ENCODE peak calls at places on chromosomes 6 and 20, in six cellular contexts. N is fibroblast of lung, V is fibroblast of pulmonary artery, S is ovary, X is mammary epithelial cell, W is keratinocyte. I is an unnamed sample.

GRCh38 chr6:158852312-158853071 is 33.3 kb upstream of the EZR start:
- DNase-seq in N (no peak), V (no peak), S (no peak), X (peak), W (peak), I (no peak)

GRCh38 chr6:33610779-33611421 is 10.2 kb upstream of the ITPR3 start:
- DNase-seq in N (no peak), V (peak), S (no peak), X (peak), W (no peak), I (no peak)

GRCh38 chr6:33426590-33427563 is 7.0 kb downstream of the SYNGAP1 start:
- DNase-seq in N (no peak), V (no peak), S (peak), X (no peak), W (no peak), I (no peak)

GRCh38 chr20:11569163-11569562 is 348.5 kb upstream of the BTBD3 start:
- DNase-seq in N (no peak), V (no peak), S (no peak), X (no peak), W (no peak), I (no peak)

GRCh38 chr6:31110825-31111582 is 1.4 kb downstream of the C6orf15 start:
- DNase-seq in N (no peak), V (no peak), S (no peak), X (no peak), W (no peak), I (no peak)

GRCh38 chr6:12957321-12958051 is 240.9 kb downstream of the PHACTR1 start:
- DNase-seq in N (peak), V (peak), S (peak), X (peak), W (no peak), I (no peak)

GRCh38 chr6:10154251-10154650 is 260.6 kb downstream of the TFAP2A start:
- DNase-seq in N (no peak), V (no peak), S (no peak), X (no peak), W (no peak), I (no peak)

GRCh38 chr20:38835792-38836191 is 30.3 kb downstream of the PPP1R16B start:
- DNase-seq in N (no peak), V (no peak), S (no peak), X (no peak), W (no peak), I (no peak)

GRCh38 chr6:150142304-150142656 is 564 bp upstream of the PPP1R14C start:
- DNase-seq in N (peak), V (peak), S (no peak), X (peak), W (no peak), I (no peak)

GRCh38 chr6:107539849-107540464 is 50.0 kb downstream of the SOBP start:
- DNase-seq in N (no peak), V (no peak), S (no peak), X (no peak), W (no peak), I (no peak)

GRCh38 chr20:41134362-41135186 is 2.8 kb upstream of the PLCG1 start:
- DNase-seq in N (no peak), V (no peak), S (no peak), X (no peak), W (no peak), I (no peak)

GRCh38 chr20:13006825-13007224 is 1.9 kb upstream of the SPTLC3 start:
- DNase-seq in N (peak), V (peak), S (no peak), X (peak), W (no peak), I (no peak)

GRCh38 chr6:100452998-100453397 is 11.7 kb downstream of the SIM1 start:
- DNase-seq in N (no peak), V (no peak), S (no peak), X (no peak), W (no peak), I (no peak)

GRCh38 chr20:64210661-64211369 is 44.7 kb upstream of the PCMTD2 start:
- DNase-seq in N (no peak), V (no peak), S (no peak), X (no peak), W (no peak), I (no peak)

GRCh38 chr20:34566978-34567884 is 8.7 kb downstream of the MAP1LC3A start:
- DNase-seq in N (no peak), V (no peak), S (no peak), X (no peak), W (no peak), I (no peak)

GRCh38 chr6:13445005-13445743 is 42.2 kb downstream of the GFOD1 start:
- DNase-seq in N (peak), V (peak), S (peak), X (peak), W (peak), I (no peak)

GRCh38 chr6:107488174-107488874 is 1.6 kb upstream of the SOBP start:
- DNase-seq in N (no peak), V (no peak), S (peak), X (no peak), W (no peak), I (no peak)

GRCh38 chr6:15926256-15926655 is 202.6 kb upstream of the MYLIP start:
- DNase-seq in N (no peak), V (no peak), S (no peak), X (no peak), W (no peak), I (no peak)

GRCh38 chr20:32606107-32606506 is 21.0 kb upstream of the NOL4L start:
- DNase-seq in N (no peak), V (no peak), S (no peak), X (no peak), W (no peak), I (no peak)

GRCh38 chr6:92756912-92757311 is 662.4 kb downstream of the EPHA7 start:
- DNase-seq in N (peak), V (peak), S (no peak), X (peak), W (no peak), I (no peak)

GRCh38 chr6:24933868-24934401 is 1.8 kb downstream of the RIPOR2 start:
- DNase-seq in N (no peak), V (peak), S (no peak), X (no peak), W (no peak), I (no peak)

GRCh38 chr6:157834549-157834948 is 11.5 kb downstream of the SNX9 start:
- DNase-seq in N (no peak), V (no peak), S (no peak), X (no peak), W (no peak), I (no peak)

GRCh38 chr6:9848094-9848493 is 566.8 kb downstream of the TFAP2A start:
- DNase-seq in N (no peak), V (no peak), S (no peak), X (peak), W (no peak), I (no peak)

GRCh38 chr20:32828029-32828666 is 8.4 kb downstream of the MAPRE1 start:
- DNase-seq in N (peak), V (no peak), S (no peak), X (no peak), W (no peak), I (no peak)

GRCh38 chr6:1609662-1610496 is at the start of gene FOXC1:
- DNase-seq in N (peak), V (peak), S (peak), X (peak), W (peak), I (peak)

GRCh38 chr6:107743311-107743710 is 80.8 kb downstream of the SCML4 start:
- DNase-seq in N (no peak), V (no peak), S (no peak), X (no peak), W (no peak), I (no peak)

GRCh38 chr6:138480279-138480949 is 18.9 kb downstream of the NHSL1 start:
- DNase-seq in N (no peak), V (no peak), S (no peak), X (no peak), W (no peak), I (no peak)

GRCh38 chr6:138483911-138484731 is 15.2 kb downstream of the NHSL1 start:
- DNase-seq in N (no peak), V (no peak), S (no peak), X (no peak), W (no peak), I (no peak)

GRCh38 chr6:138485586-138486248 is 13.6 kb downstream of the NHSL1 start:
- DNase-seq in N (no peak), V (no peak), S (no peak), X (no peak), W (no peak), I (no peak)

GRCh38 chr6:138485005-138485545 is 14.2 kb downstream of the NHSL1 start:
- DNase-seq in N (peak), V (peak), S (no peak), X (no peak), W (no peak), I (no peak)

DNA sequence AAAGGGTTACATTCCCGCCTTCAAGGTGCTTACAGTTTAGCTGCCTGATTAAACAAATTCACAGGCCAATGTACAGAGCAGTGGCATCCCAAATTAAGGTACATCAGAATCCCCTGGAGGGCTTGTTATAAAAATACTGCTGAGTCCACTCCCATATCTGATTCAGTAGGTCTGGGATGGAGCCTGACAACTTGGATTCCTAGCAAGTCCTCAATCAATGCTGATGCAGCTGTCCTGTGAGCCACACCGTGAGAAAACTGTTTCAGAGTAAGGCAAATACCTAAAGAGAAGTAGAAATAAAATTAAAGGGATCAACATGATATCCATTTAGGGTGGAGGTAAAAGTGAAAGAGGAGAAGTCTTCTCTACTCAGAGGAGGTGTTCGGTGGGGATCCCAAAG is 16.5 kb downstream of the NHSL1 start:
- DNase-seq in N (no peak), V (no peak), S (no peak), X (no peak), W (no peak), I (no peak)
- TF ChIP-seq CTCF in N (no peak), V (no peak), S (no peak), X (no peak), W (no peak), I (no peak)

DNA sequence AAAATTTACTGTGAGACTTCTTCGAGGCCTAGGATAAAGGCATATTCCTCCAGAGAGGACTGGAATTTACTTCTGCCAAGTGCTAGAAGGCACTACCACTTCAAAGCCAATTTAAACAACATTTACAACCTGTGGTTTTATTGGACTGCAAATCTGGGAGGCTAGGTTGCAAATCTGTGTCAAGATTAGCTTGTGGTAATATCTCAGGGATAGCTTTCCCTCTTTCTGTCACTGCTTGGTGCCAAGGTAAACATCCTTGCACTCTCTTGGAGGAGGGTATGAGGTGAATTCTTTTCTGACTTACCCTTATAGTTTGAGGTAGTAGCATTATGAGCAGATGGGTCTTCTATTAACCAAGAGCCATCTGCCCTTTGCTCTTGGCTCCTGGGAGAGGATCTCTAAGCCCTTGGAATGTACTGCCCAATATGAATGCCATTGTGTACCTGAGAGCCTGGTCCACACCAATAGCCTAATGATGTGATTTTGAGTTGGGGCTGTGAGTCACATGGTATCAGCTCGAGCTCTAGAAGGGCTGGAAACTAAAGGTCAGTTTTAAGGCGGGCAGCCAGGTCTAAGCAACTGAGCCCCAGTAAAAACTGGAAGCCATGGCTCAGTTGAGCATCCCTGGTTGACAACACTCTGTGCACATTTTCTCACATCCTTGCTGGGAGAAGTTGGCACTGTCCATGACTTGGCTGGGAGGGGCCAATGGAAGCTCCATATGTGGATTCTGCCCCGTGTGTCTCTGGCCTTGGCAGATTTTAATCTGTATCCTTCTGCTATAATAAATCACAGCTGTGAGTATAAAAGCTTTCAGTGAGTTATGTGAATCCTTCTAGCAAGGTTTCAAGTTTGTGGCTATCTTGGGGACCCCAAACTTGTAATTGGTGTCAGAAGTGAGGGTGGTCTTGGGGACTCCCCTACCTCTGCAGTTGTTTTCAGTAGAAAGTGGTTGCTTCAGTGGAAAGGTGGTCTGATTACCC is 188.1 kb downstream of the UBE3D start:
- DNase-seq in N (no peak), V (no peak), S (no peak), X (peak), W (no peak), I (no peak)
- H3K4me3 ChIP-seq in N (no peak), V (no peak), S (no peak), X (no peak), W (no peak), I (no peak)

GRCh38 chr20:50130995-50131394 is 18.0 kb upstream of the UBE2V1 start:
- DNase-seq in N (peak), V (no peak), S (no peak), X (no peak), W (no peak), I (no peak)
- TF ChIP-seq CTCF in N (no peak), V (no peak), S (no peak), X (no peak), W (no peak), I (no peak)

DNA sequence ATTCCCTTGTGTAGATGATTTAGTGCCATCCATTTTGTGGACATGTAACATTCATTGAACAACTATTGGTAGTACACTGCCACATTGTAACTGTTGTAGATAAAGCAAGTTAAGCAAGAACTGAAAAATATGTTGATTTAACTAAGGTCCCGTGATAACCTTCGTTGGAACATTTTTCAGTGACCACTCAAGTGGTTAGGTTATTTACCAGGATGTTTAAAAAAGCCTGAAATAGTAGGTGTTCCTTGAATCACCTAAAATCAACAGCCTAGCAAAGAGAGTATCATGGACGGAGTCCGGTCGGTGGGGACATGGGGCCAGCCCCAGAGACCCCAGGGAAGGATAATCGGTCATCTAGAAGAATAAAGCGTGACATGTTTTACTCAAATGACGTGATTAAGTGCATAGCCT is 2.6 kb downstream of the AMD1 start:
- DNase-seq in N (no peak), V (no peak), S (no peak), X (no peak), W (no peak), I (no peak)
- H3K4me3 ChIP-seq in N (peak), V (peak), S (peak), X (peak), W (peak), I (peak)

I was measured in GM12864.